ENCODE peak calls at places on chromosomes 2 and 18, in five cellular contexts. T is breast epithelium, U is pancreas, K is cardiac muscle cell, Q is astrocyte. V is an unnamed sample.

GRCh38 chr2:180980943-180981898 is 816 bp downstream of the UBE2E3 start:
- DNase-seq in U (peak; percentile 20), Q (peak; percentile 51), K (peak; percentile 53), T (no peak), V (peak; percentile 33)

GRCh38 chr2:222451270-222451674 is 26.9 kb downstream of the SGPP2 start:
- DNase-seq in Q (peak; percentile 9), K (peak; percentile 54), U (no peak), T (no peak), V (no peak)

GRCh38 chr18:45678850-45679249 is 45.1 kb upstream of the SLC14A1 start:
- DNase-seq in K (no peak), U (no peak), Q (no peak), T (no peak), V (no peak)

GRCh38 chr2:204239756-204240155 is 303.2 kb downstream of the ICOS start:
- DNase-seq in Q (no peak), T (no peak), K (no peak), U (no peak), V (no peak)

GRCh38 chr2:113966832-113967231 is 76.9 kb downstream of the ACTR3 start:
- DNase-seq in U (no peak), K (no peak), T (no peak), Q (peak; percentile 16), V (no peak)

GRCh38 chr18:34548120-34548972 is 161.8 kb upstream of the DTNA start:
- DNase-seq in U (no peak), K (no peak), Q (no peak), T (no peak), V (no peak)

GRCh38 chr2:215396595-215397313 is 39.1 kb downstream of the FN1 start:
- DNase-seq in K (no peak), T (no peak), U (no peak), Q (peak; percentile 65), V (no peak)

GRCh38 chr2:24832991-24833671 is 39.9 kb downstream of the CENPO start:
- DNase-seq in Q (no peak), U (no peak), K (no peak), T (no peak), V (no peak)

GRCh38 chr2:118058979-118059378 is 29.3 kb upstream of the INSIG2 start:
- DNase-seq in U (no peak), Q (peak; percentile 63), K (no peak), T (no peak), V (no peak)

DNA sequence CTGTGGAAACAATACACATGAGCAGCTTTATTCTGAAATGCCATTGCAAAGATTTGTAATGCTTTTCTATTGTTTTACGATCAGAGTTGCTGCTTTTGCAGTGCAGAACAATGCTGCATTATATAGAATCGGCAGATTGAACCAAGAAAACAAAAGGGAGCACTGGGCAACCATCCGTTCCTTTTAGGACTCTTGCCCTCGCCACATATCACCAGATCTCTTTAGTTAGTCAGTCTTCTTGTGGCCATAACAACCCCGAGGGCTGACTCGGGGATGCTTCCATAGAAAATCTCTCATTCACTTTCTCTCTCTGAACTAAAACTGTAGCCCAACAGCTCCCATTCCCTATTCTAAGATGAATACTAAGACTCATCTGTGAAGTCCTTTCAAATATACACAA is 340.4 kb downstream of the NRXN1 start:
- DNase-seq in K (no peak), Q (peak; percentile 1), U (no peak), T (no peak), V (peak; percentile 7)
- H3K27ac ChIP-seq in K (no peak overlapping the region), Q (no peak overlapping the region), U (no peak overlapping the region), T (no peak overlapping the region), V (peak overlapping the region; percentile 73)

DNA sequence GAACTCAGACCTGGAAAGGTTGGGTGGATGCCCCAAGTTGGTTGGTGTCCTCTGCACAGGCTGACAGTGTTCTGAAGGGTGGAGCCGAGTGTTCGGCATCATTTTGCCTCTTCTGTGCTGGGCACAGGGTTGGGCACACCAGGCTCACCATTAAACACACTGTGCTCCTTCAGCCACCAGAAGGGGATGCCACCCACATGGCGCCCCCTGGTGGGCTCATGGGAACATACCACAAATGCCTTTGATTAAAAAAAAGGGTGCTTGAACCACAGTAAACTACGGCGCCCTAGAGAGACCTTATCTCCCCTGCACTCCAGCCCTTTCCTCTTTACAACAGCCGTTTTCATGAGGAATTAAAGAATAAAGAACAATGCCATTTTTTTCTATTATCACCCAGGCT is 89.4 kb downstream of the CELF4 start:
- DNase-seq in Q (no peak), T (no peak), K (peak; percentile 68), U (no peak), V (peak; percentile 64)
- TF ChIP-seq CTCF in Q (no peak), T (peak; percentile 30), K (peak; percentile 70), U (peak; percentile 12), V (peak; percentile 57)

GRCh38 chr18:48634491-48634890 is 95.7 kb downstream of the CTIF start:
- DNase-seq in T (no peak), Q (no peak), U (no peak), K (no peak), V (no peak)

GRCh38 chr18:48631851-48632250 is 93.0 kb downstream of the CTIF start:
- DNase-seq in K (no peak), Q (no peak), T (no peak), U (no peak), V (no peak)

GRCh38 chr18:48627216-48627615 is 88.4 kb downstream of the CTIF start:
- DNase-seq in Q (peak; percentile 27), U (no peak), T (no peak), K (no peak), V (no peak)

GRCh38 chr18:48632676-48633257 is 93.9 kb downstream of the CTIF start:
- DNase-seq in U (no peak), Q (no peak), K (no peak), T (no peak), V (no peak)

DNA sequence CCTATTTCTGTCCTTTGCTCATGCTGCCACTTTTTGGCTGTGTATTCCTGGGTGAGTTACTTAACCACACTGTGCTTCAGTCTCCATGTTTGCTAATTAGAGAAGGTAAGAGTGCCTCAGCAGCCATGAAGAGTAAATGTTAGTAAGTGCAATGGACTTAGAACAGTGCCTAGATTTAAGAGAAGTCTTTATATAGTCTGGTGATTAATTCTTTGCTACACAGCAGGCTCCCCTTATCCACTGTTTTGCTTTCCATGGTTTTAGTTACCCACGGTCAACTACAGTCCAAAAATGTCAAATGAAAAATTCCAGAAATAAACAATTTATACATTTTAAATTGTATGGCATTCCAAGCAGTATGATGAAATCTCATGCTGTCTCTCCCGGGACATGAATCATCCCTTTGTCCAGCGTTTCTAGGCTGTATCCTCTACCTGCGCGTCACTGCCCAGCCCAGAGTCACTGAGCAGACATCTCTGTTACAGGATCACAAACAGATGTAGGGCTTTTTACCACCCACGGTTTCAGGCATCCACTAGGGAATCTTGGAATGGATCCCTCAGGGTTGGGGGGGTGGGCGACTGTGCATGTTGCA is 91.0 kb downstream of the CTIF start:
- DNase-seq in T (no peak), K (no peak), Q (peak; percentile 99), U (no peak), V (no peak)
- H3K4me3 ChIP-seq in T (no peak overlapping the region), K (no peak overlapping the region), Q (no peak overlapping the region), U (no peak overlapping the region), V (no peak overlapping the region)

GRCh38 chr18:76528477-76529432 is 33.7 kb upstream of the ZNF516 start:
- DNase-seq in Q (peak; percentile 39), U (peak; percentile 21), K (peak; percentile 64), T (no peak), V (no peak)
- H3K27ac ChIP-seq in Q (no peak overlapping the region), U (no peak overlapping the region), K (peak overlapping the region; percentile 20), T (peak overlapping the region; percentile 79), V (no peak overlapping the region)

GRCh38 chr2:72713857-72714256 is 112.0 kb downstream of the EXOC6B start:
- DNase-seq in Q (no peak), K (no peak), T (no peak), U (no peak), V (no peak)
- TF ChIP-seq CTCF in Q (no peak), K (peak; percentile 5), T (no peak), U (no peak), V (no peak)

GRCh38 chr18:57802869-57803118 is 321 bp downstream of the ATP8B1 start:
- DNase-seq in Q (no peak), U (no peak), K (no peak), T (no peak), V (no peak)

GRCh38 chr18:57803119-57803969 is at the start of gene ATP8B1:
- DNase-seq in Q (peak; percentile 65), T (peak; percentile 97), K (peak; percentile 66), U (peak; percentile 99), V (no peak)

GRCh38 chr18:57798713-57799373 is 4.3 kb downstream of the ATP8B1 start:
- DNase-seq in K (no peak), U (no peak), Q (no peak), T (no peak), V (no peak)

GRCh38 chr18:57802166-57802868 is 798 bp downstream of the ATP8B1 start:
- DNase-seq in Q (no peak), U (peak; percentile 27), T (no peak), K (no peak), V (no peak)

DNA sequence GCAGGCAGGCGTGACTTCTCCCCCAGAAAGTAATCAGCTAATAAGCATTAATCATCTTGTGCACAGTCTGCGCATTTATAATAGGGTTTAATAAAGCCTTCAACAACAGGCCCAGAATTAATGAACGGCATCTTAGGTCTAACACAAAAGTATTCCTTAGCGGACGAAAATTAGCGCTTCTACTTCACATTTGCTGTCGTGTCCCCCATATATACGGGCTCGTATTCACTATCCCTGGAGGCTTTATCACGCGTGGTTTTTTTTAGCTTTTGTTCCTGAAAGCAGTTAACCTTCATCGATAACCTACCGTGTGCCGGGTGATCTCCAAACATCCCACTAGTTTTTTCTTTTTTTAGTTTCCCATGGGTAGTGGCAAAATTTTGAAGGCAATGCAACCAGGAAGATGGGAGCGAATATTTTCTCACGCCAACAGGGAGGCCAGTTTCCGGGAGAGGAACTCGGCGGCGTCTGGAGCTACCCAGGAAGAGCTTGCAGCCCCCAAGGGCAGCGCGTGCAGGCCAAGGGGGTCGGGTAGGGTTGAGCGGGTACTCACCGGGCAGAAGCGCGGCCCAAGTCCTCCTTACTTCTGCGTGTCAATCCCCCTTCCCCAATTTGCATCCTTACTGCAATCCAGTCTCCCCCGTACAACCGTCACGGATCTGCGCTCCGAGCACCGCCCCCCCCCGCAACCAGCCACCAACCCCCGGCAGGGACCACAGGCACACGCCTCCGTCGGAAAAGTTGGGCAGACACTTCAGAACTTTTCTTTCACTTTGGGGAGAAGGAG is 1.5 kb downstream of the ATP8B1 start:
- DNase-seq in U (peak; percentile 38), Q (no peak), K (no peak), T (peak; percentile 54), V (no peak)
- H3K4me3 ChIP-seq in U (peak overlapping the region; percentile 67), Q (peak overlapping the region; percentile 93), K (peak overlapping the region; percentile 53), T (peak overlapping the region; percentile 89), V (peak overlapping the region; percentile 72)

V was measured in dorsolateral prefrontal cortex.